ENCODE peak calls at places on chromosomes 6 and 20, in five cellular contexts. A is H1, Y is neuronal stem cell, R is H9, V is mesenchymal stem cell. G is an unnamed sample. For H3K27me3, the result is how much of the 10 kb centered on the place peaks cover.

GRCh38 chr20:51758978-51759544 is 9.1 kb downstream of the ATP9A start:
- DNase-seq in A (no peak), Y (no peak), R (no peak), V (no peak), G (no peak)

GRCh38 chr6:165585060-165585459 is 78.0 kb downstream of the PDE10A start:
- DNase-seq in A (no peak), Y (no peak), R (no peak), V (no peak), G (no peak)

GRCh38 chr20:36573798-36574277 is 441 bp downstream of the TGIF2 start:
- DNase-seq in A (no peak), Y (no peak), R (no peak), V (peak), G (no peak)

GRCh38 chr6:55255061-55255571 is 72.2 kb upstream of the GFRAL start:
- DNase-seq in A (no peak), Y (no peak), R (no peak), V (no peak), G (peak)

GRCh38 chr6:158760618-158761250 is 58.4 kb downstream of the EZR start:
- DNase-seq in A (no peak), Y (no peak), R (no peak), V (no peak), G (peak)

GRCh38 chr6:47733879-47734558 is 35.6 kb downstream of the ADGRF4 start:
- DNase-seq in A (no peak), Y (no peak), R (no peak), V (peak), G (peak)

GRCh38 chr6:71287926-71288227 is 734 bp upstream of the OGFRL1 start:
- DNase-seq in A (no peak), Y (peak), R (no peak), V (no peak), G (no peak)

GRCh38 chr6:39881851-39882566 is 52.3 kb downstream of the MOCS1 start:
- DNase-seq in A (no peak), Y (no peak), R (no peak), V (peak), G (no peak)

GRCh38 chr6:163612200-163612599 is 197.7 kb downstream of the QKI start:
- DNase-seq in A (no peak), Y (no peak), R (no peak), V (peak), G (no peak)

GRCh38 chr6:99485395-99485773 is 29.8 kb downstream of the USP45 start:
- DNase-seq in A (no peak), Y (no peak), R (no peak), V (no peak), G (no peak)

GRCh38 chr6:132813173-132813856 is 1.1 kb upstream of the RPS12 start:
- DNase-seq in A (no peak), Y (no peak), R (peak), V (peak), G (peak)

DNA sequence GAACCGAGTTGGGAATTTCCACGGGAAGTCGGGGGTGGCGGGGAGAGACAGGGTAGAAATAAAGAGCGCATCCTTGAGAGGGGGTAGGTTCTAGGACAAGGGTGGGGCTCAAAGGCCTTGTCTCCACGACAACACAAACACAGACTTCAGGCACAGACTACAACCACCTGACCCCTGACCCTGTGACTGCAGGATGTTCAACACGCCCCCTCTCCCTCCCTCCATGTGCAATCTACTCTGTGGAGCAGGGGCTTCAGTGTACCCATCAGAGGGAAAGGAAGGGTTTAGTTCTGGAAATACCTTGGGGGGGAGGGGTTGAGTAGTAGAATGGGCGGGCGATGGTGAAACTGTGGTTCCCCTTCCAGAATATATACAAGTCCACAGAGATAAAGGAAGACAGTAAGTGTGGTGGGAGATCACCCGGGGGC is 651 bp upstream of the TAPBP start:
- DNase-seq in A (no peak), Y (no peak), R (peak), V (peak), G (peak)
- H3K4ac ChIP-seq in A (no peak), Y (no peak), R (no peak), V (peak), G (no peak)

DNA sequence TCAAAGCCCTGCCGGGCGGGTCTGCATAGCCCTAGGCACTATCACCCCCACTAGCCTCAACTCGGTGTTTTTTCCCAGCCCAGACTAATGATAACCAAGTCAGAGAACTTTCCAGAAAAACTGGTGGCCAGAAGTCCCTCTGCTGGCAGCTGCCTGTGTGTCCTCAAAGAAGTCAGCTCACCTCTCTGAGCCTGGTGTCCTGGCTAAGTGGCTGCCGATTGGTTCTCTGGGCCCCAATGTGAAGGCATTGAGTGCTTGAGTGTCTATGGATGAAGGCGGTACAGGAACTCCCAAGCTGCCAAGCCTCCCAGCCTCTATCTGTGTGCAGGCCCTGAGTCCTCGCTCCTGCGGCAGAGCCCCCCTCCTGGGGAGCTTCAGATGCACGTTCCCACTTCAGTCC is 355.6 kb downstream of the TAF4 start:
- DNase-seq in A (no peak), Y (no peak), R (no peak), V (no peak), G (no peak)
- H3K27me3 ChIP-seq in A (under half), Y (under half), R (under half), V (under half), G (under half)

DNA sequence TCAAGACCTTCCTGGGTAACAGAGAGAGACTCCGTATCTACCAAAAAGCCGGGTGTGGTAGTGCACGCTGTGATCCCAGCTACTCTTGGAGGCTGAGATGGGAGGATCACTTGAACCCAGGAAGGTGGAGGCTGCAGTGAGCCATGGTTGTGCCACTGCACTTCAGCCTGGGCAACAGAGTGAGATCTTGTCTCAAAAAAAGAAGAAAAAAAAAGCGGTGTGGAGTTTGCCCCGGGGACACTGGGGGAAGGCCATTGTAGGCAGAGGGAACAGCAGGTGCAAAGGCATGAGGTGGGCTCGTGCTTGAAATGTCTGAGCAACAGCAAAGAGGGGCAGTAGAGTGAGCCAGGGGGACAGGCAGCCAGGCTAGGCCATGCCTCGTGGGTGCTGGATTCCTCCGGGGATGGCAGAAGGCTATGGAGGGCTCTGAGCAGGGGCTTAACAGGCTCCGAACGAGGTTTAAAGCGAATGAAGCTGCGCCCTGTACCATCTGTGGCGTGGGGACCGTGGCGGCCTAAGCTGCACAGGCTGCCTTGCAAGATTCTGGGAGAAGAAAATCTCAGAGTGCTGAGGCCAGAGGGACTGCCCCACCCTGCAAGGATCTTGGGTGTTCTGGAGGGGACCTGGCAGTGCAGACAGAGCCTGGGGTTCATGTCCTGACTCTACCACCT is 36.9 kb upstream of the NOL4L start:
- DNase-seq in A (no peak), Y (no peak), R (no peak), V (no peak), G (no peak)
- H2BK12ac ChIP-seq in A (peak), Y (peak), R (no peak), V (no peak), G (no peak)

GRCh38 chr6:22722913-22723312 is 153.5 kb downstream of the HDGFL1 start:
- DNase-seq in A (no peak), Y (no peak), R (no peak), V (no peak), G (no peak)

GRCh38 chr6:22732186-22732970 is 163.0 kb downstream of the HDGFL1 start:
- DNase-seq in A (no peak), Y (no peak), R (no peak), V (no peak), G (no peak)

DNA sequence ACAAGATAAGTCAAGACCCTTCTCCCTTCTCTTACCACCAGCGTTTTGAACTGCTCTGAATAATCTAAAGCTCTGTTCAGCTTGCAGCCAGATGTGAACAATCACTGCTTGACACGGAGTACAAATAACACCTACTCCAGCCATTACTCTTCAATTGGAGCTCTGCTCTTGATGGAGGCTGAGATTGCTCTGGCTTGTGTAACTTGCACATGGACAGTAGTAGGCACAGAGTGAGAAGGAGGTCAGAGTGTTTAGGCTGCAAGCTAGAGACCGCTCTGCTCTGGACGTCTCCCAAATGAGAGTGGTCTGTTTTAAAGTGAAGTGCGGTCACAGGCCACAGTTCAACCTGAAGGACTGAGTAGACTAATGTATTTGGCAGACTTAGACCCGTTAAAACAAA is 158.3 kb downstream of the HDGFL1 start:
- DNase-seq in A (no peak), Y (no peak), R (no peak), V (peak), G (no peak)
- H3K4ac ChIP-seq in A (no peak), Y (no peak), R (no peak), V (no peak), G (no peak)

G was measured in trophoblast cell.